ENCODE peak calls at places on chromosomes 2 and 18, in four cellular contexts. B is hepatocyte, T is heart left ventricle, V is right cardiac atrium. Z is an unnamed sample.
A peak's percentile ranks its signal among the peaks of the same experiment; 100 is the strongest.

GRCh38 chr2:229270551-229271410 is at the start of gene PID1:
- DNase-seq in V (peak; percentile 50), B (peak; percentile 86), T (peak; percentile 44), Z (no peak)

GRCh38 chr2:46193855-46194254 is 103.4 kb upstream of the EPAS1 start:
- DNase-seq in B (no peak), V (no peak), T (no peak), Z (no peak)

GRCh38 chr18:75785175-75785574 is 357.7 kb upstream of the SMIM21 start:
- DNase-seq in V (no peak), T (no peak), B (no peak), Z (no peak)

GRCh38 chr18:78069784-78070664 is 820.4 kb downstream of the GALR1 start:
- DNase-seq in T (no peak), B (peak; percentile 34), V (peak; percentile 27), Z (no peak)

GRCh38 chr2:236176417-236176816 is 8.2 kb upstream of the GBX2 start:
- DNase-seq in T (no peak), B (no peak), V (no peak), Z (no peak)

GRCh38 chr2:241659150-241659739 is 21.8 kb downstream of the ATG4B start:
- DNase-seq in B (peak; percentile 74), T (peak; percentile 55), V (peak; percentile 60), Z (no peak)

GRCh38 chr2:153935511-153935910 is 63.8 kb downstream of the GALNT13 start:
- DNase-seq in B (no peak), T (no peak), V (no peak), Z (no peak)

GRCh38 chr2:42881732-42882131 is 89.3 kb upstream of the HAAO start:
- DNase-seq in T (no peak), V (no peak), B (no peak), Z (peak; percentile 37)

GRCh38 chr2:104125096-104125495 is 728.8 kb upstream of the POU3F3 start:
- DNase-seq in B (no peak), V (no peak), T (no peak), Z (no peak)

GRCh38 chr2:40680547-40680946 is 228.7 kb upstream of the SLC8A1 start:
- DNase-seq in V (no peak), B (no peak), T (no peak), Z (no peak)

GRCh38 chr2:184906709-184907108 is 308.4 kb downstream of the ZNF804A start:
- DNase-seq in B (no peak), T (no peak), V (no peak), Z (no peak)

GRCh38 chr2:98216611-98217010 is 129.6 kb downstream of the VWA3B start:
- DNase-seq in B (no peak), T (no peak), V (no peak), Z (no peak)

GRCh38 chr2:236962816-236963215 is 122.9 kb upstream of the COPS8 start:
- DNase-seq in B (no peak), T (no peak), V (no peak), Z (no peak)

GRCh38 chr2:60880988-60881932 is at the start of gene REL:
- DNase-seq in T (peak; percentile 95), V (peak; percentile 94), B (peak; percentile 97), Z (no peak)

GRCh38 chr2:167196461-167197252 is 308.4 kb downstream of the XIRP2 start:
- DNase-seq in T (peak; percentile 56), V (peak; percentile 42), B (peak; percentile 9), Z (no peak)

GRCh38 chr18:46400449-46400848 is 256.6 kb downstream of the LOXHD1 start:
- DNase-seq in T (no peak), B (no peak), V (no peak), Z (no peak)

GRCh38 chr18:74243127-74243526 is 48.6 kb downstream of the CYB5A start:
- DNase-seq in B (no peak), V (no peak), T (no peak), Z (no peak)

GRCh38 chr2:241722896-241723454 is 11.5 kb upstream of the D2HGDH start:
- DNase-seq in V (no peak), B (no peak), T (no peak), Z (no peak)

GRCh38 chr2:15750822-15751221 is 159.2 kb downstream of the DDX1 start:
- DNase-seq in V (no peak), T (no peak), B (no peak), Z (no peak)

GRCh38 chr2:46259782-46260178 is 37.4 kb upstream of the EPAS1 start:
- DNase-seq in V (no peak), B (no peak), T (no peak), Z (no peak)

GRCh38 chr2:26924731-26925099 is 45.7 kb upstream of the MAPRE3 start:
- DNase-seq in B (no peak), V (no peak), T (no peak), Z (no peak)

GRCh38 chr2:191222952-191223351 is 22.3 kb upstream of the MYO1B start:
- DNase-seq in B (no peak), T (peak; percentile 35), V (no peak), Z (no peak)

GRCh38 chr2:119383410-119384140 is 16.8 kb downstream of the DBI start:
- DNase-seq in B (peak; percentile 33), V (no peak), T (no peak), Z (no peak)

GRCh38 chr2:48566582-48566981 is 36.6 kb downstream of the STON1 start:
- DNase-seq in T (no peak), B (peak; percentile 18), V (no peak), Z (no peak)

GRCh38 chr2:28408764-28409599 is 16.3 kb downstream of the FOSL2 start:
- DNase-seq in T (no peak), V (peak; percentile 47), B (no peak), Z (no peak)

GRCh38 chr2:222756362-222756831 is 84.9 kb downstream of the MOGAT1 start:
- DNase-seq in T (no peak), B (no peak), V (no peak), Z (no peak)

GRCh38 chr18:49359732-49360444 is 100.6 kb downstream of the DYM start:
- DNase-seq in B (no peak), T (no peak), V (no peak), Z (no peak)
- H3K9me3 ChIP-seq in B (no peaks in the 10 kb centered on the region), T (no peaks in the 10 kb centered on the region), V (no peaks in the 10 kb centered on the region), Z (no peaks in the 10 kb centered on the region)

DNA sequence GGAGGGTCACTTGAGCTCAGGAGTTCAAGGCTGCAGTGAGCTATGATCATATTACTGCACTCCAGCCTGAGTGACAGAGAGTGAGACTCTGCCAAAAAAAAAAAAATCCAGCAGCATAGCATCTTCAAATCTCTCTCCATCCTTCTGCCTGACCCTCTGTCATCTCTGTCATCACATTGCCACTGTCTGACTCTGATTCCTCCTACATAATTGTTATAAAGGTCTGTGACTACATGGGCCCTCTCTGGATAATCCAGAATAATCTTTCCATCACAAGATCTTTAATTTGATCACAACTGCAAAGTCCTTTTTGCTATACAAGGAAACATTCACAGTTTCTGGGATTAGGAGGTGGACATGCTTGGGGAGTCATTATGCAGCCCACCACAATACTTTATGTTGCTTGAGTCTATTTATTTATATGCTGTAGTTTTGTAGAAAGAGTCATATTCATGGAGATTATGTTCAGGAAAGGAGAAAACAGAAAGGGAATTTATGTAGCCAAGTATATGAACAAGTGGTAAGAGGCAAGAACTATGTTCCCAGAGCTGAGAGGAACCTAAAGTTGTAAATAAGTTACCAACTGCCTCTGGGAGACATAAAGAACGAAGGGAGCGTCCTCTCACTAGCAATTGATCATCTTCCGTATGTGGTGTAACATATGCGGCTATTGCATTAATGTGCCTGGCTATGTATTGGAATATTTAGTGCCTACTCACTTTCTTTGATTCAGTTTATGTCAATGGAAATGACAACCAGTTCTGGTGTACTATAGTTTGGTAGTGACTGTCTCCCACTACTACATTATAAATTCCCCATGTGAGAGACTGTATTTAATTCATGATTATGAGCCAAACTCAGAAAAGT is 21.5 kb downstream of the RND3 start:
- DNase-seq in T (no peak), B (no peak), V (no peak), Z (no peak)
- H3K27ac ChIP-seq in T (peak overlapping the region; percentile 55), B (peak overlapping the region; percentile 51), V (no peak overlapping the region), Z (peak overlapping the region; percentile 56)

DNA sequence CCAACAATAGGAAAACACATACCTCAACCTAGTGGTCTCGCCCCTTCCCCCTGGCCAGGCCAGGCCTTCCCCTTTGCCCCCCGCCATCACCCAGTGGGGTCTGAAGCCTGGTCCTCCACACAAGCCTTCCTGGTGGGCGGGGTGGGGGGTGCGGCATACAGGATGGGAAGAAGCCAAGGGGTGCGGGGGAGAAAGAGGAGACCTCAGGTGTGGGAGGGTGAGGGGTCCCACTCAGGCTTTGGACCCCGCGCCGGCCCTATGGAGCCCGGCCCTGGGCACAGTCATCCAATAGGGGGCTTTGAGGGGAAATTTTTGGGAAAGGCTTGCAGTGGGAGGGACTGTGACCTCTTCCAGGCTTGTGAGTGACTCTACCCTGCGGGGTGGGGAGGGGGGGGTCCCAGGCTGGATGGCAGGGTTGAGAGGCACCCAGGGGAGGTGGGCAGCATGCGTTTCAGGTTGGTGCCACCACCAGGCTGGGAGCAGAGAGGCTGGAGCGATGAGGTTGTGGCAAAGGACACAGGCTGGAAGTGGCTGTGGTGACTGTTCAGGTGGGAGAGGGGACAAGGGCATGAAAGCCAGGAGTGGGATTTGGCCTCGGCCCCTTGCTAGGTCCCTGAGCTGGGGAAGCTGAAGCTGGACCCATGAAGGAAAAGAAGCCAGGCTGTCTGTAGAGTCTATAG is 1.3 kb downstream of the SLC66A3 start:
- DNase-seq in B (no peak), T (no peak), V (no peak), Z (no peak)
- H3K4me3 ChIP-seq in B (no peak overlapping the region), T (peak overlapping the region; percentile 98), V (no peak overlapping the region), Z (peak overlapping the region; percentile 82)

DNA sequence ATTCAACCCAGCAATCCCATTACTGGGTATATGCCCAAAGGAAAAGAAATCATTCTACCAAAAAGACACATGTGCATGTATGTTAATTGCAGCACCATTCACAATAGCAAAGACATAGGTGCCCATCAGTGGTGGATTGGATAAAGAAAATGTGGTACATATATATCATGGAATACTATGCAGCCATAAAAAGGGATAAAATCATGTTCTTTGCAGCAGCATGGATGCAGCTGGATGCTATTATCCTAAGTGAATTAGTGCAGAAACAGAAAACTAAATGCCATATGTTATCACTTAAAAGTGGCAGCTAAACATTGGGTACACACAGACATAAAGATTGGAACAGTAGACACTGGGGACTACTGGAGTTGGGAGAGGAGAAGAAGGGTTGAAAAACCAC is 82.2 kb downstream of the MYO3B start:
- DNase-seq in V (no peak), T (no peak), B (no peak), Z (no peak)
- H3K9me3 ChIP-seq in V (no peaks in the 10 kb centered on the region), T (peaks cover 18% of the 10 kb centered on the region), B (no peaks in the 10 kb centered on the region), Z (no peaks in the 10 kb centered on the region)

GRCh38 chr18:49728542-49728941 is 84.8 kb downstream of the ACAA2 start:
- DNase-seq in B (peak; percentile 39), V (peak; percentile 46), T (no peak), Z (peak; percentile 74)

GRCh38 chr18:49723648-49724180 is 89.6 kb downstream of the ACAA2 start:
- DNase-seq in B (peak; percentile 33), T (no peak), V (no peak), Z (peak; percentile 69)

GRCh38 chr18:49727816-49728215 is 85.5 kb downstream of the ACAA2 start:
- DNase-seq in T (no peak), V (no peak), B (no peak), Z (peak; percentile 80)

GRCh38 chr18:49725809-49726514 is 87.4 kb downstream of the ACAA2 start:
- DNase-seq in T (peak; percentile 56), B (peak; percentile 89), V (peak; percentile 82), Z (no peak)

GRCh38 chr18:49726564-49726963 is 86.8 kb downstream of the ACAA2 start:
- DNase-seq in T (no peak), V (no peak), B (no peak), Z (no peak)
- H3K27ac ChIP-seq in T (no peak overlapping the region), V (no peak overlapping the region), B (peak overlapping the region; percentile 94), Z (peak overlapping the region; percentile 58)

GRCh38 chr18:52907522-52907921 is 567.5 kb downstream of the DCC start:
- DNase-seq in T (no peak), B (no peak), V (no peak), Z (no peak)
- H3K4me3 ChIP-seq in T (no peak overlapping the region), B (no peak overlapping the region), V (no peak overlapping the region), Z (no peak overlapping the region)